ENCODE peak calls at places on chromosomes 12 and 14, in ten cellular contexts. F, H, K, G, X, O, A, Y, T and C are unnamed samples.

GRCh38 chr12:109510196-109510595 is 32.8 kb downstream of the UBE3B start:
- DNase-seq in F (no peak), H (no peak), K (no peak), G (no peak), X (no peak), O (no peak), A (no peak), Y (no peak), T (no peak), C (no peak)

GRCh38 chr12:66144796-66145754 is 14.5 kb upstream of the LLPH start:
- DNase-seq in F (no peak), H (peak), K (no peak), G (no peak), X (peak), O (no peak), A (no peak), Y (peak), T (peak), C (no peak)

GRCh38 chr12:51905507-51906438 is 1.5 kb upstream of the ACVRL1 start:
- DNase-seq in F (no peak), H (no peak), K (peak), G (no peak), X (peak), O (no peak), A (peak), Y (peak), T (no peak), C (no peak)

GRCh38 chr12:76240281-76240680 is 107.9 kb downstream of the BBS10 start:
- DNase-seq in F (no peak), H (no peak), K (no peak), G (no peak), X (no peak), O (no peak), A (no peak), Y (no peak), T (no peak), C (no peak)

GRCh38 chr12:109291531-109292341 is 17.3 kb downstream of the FOXN4 start:
- DNase-seq in F (peak), H (no peak), K (peak), G (no peak), X (peak), O (no peak), A (peak), Y (no peak), T (peak), C (no peak)

GRCh38 chr12:126747530-126748149 is 1519.3 kb upstream of the TMEM132C start:
- DNase-seq in F (peak), H (no peak), K (no peak), G (peak), X (peak), O (no peak), A (peak), Y (no peak), T (peak), C (no peak)

GRCh38 chr12:112900298-112901145 is 6.2 kb upstream of the OAS1 start:
- DNase-seq in F (no peak), H (no peak), K (no peak), G (no peak), X (peak), O (no peak), A (no peak), Y (peak), T (peak), C (peak)

GRCh38 chr12:87086118-87086891 is 830.1 kb upstream of the MGAT4C start:
- DNase-seq in F (no peak), H (no peak), K (no peak), G (no peak), X (peak), O (no peak), A (no peak), Y (peak), T (peak), C (no peak)

GRCh38 chr14:61876362-61877049 is 114.3 kb downstream of the SNAPC1 start:
- DNase-seq in F (no peak), H (no peak), K (no peak), G (no peak), X (no peak), O (no peak), A (no peak), Y (no peak), T (no peak), C (peak)

GRCh38 chr12:107635139-107635538 is 50.5 kb upstream of the PWP1 start:
- DNase-seq in F (no peak), H (no peak), K (no peak), G (no peak), X (no peak), O (no peak), A (no peak), Y (peak), T (peak), C (no peak)

GRCh38 chr12:29054790-29055663 is 94.1 kb upstream of the FAR2 start:
- DNase-seq in F (no peak), H (no peak), K (no peak), G (no peak), X (peak), O (no peak), A (no peak), Y (no peak), T (peak), C (no peak)

GRCh38 chr14:52007211-52007610 is 17.9 kb downstream of the RTRAF start:
- DNase-seq in F (no peak), H (no peak), K (no peak), G (no peak), X (no peak), O (no peak), A (no peak), Y (no peak), T (no peak), C (no peak)

GRCh38 chr14:100438678-100439592 is 115.8 kb downstream of the SLC25A47 start:
- DNase-seq in F (no peak), H (peak), K (peak), G (no peak), X (peak), O (no peak), A (no peak), Y (peak), T (peak), C (no peak)

GRCh38 chr14:97948841-97949240 is 1151.7 kb downstream of the VRK1 start:
- DNase-seq in F (no peak), H (no peak), K (no peak), G (no peak), X (no peak), O (no peak), A (no peak), Y (no peak), T (no peak), C (no peak)

GRCh38 chr14:104224516-104225281 is 86.3 kb downstream of the KIF26A start:
- DNase-seq in F (peak), H (no peak), K (peak), G (no peak), X (no peak), O (no peak), A (no peak), Y (no peak), T (no peak), C (no peak)

GRCh38 chr14:55354500-55354899 is 57.1 kb downstream of the ATG14 start:
- DNase-seq in F (no peak), H (no peak), K (no peak), G (no peak), X (peak), O (no peak), A (peak), Y (peak), T (peak), C (no peak)

DNA sequence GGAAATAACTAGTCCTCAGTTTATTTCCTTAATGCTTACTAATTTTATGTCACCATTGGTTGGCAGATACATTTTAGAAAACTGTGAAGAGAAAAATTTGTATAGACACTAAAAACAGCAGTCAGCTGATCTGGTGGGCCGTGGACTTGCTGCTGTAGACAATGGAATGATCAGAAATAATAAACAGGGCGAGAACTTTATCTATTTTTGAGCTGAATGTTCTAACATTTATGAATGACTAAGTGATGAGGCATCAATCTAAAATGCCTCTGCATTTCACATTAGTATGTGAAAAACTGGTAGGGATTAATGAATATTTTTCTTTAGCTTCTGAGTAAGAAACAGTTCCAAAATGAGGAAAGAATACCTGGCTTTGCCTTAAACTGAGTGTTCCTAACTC is 24.8 kb upstream of the PKP2 start:
- DNase-seq in F (no peak), H (no peak), K (no peak), G (no peak), X (peak), O (no peak), A (no peak), Y (no peak), T (peak), C (no peak)
- H3K4me3 ChIP-seq in F (no peak), H (no peak), K (no peak), G (no peak), X (no peak), O (no peak), A (no peak), Y (no peak), T (no peak), C (no peak)

GRCh38 chr12:3964404-3964803 is 91.2 kb upstream of the PARP11 start:
- DNase-seq in F (no peak), H (no peak), K (no peak), G (no peak), X (peak), O (no peak), A (no peak), Y (no peak), T (no peak), C (no peak)
- TF ChIP-seq CTCF in F (no peak), H (peak), K (no peak), G (peak), X (peak), O (peak), A (peak), Y (no peak), T (peak), C (peak)

GRCh38 chr12:12786371-12786715 is 884 bp downstream of the APOLD1 start:
- DNase-seq in F (no peak), H (no peak), K (no peak), G (no peak), X (peak), O (no peak), A (no peak), Y (no peak), T (no peak), C (no peak)
- H3K4me3 ChIP-seq in F (peak), H (peak), K (no peak), G (peak), X (peak), O (peak), A (peak), Y (peak), T (peak), C (peak)

GRCh38 chr14:95360828-95361227 is 41.1 kb upstream of the CLMN start:
- DNase-seq in F (no peak), H (no peak), K (no peak), G (no peak), X (no peak), O (no peak), A (no peak), Y (no peak), T (no peak), C (no peak)

GRCh38 chr14:95363468-95363954 is 43.8 kb upstream of the CLMN start:
- DNase-seq in F (no peak), H (no peak), K (no peak), G (no peak), X (no peak), O (peak), A (no peak), Y (no peak), T (no peak), C (peak)

GRCh38 chr14:95361373-95362179 is 41.9 kb upstream of the CLMN start:
- DNase-seq in F (peak), H (no peak), K (peak), G (peak), X (peak), O (no peak), A (no peak), Y (no peak), T (no peak), C (peak)

GRCh38 chr14:95362180-95362494 is 42.4 kb upstream of the CLMN start:
- DNase-seq in F (no peak), H (no peak), K (no peak), G (no peak), X (no peak), O (no peak), A (no peak), Y (no peak), T (no peak), C (no peak)

DNA sequence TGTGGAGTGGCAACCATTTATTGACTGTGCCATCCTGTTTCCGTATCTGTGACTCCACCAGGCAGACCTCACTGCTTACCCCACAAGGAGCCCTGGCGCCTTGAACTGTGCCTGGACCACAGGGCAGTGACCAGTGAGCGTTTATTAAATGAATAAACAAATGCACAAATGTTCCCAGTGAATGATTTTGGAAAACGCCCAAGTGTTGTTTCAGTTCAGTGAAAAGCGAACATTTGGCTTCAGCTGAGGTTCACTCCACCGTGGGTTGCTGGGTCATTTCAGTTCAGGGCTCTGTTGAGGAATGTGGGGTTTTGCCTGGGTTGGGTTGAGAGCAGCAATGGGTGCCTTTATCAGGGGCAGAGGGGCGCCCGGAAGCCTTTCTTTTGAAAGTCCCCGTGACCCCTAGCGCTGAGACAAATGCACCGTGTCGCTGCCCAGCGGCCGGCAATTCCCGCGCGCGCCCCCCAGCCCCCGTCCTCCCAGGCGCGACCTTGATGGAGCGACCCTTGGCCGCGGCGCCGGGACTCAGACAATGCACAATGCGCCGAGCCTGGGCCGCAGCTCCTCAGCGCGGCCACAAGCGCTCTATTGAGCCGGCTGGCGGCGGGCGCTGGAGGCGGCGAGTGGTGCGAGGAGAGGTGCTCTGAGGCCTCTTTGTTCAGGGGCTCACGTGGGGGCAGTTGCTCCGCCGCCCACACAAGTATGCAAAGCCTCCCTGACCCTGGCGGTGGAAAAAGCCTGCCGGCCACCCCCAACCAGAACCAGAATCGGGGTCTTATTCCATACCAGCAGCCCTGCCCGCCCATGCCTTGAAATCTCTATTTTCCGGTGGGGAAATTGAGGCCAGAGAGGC is 40.5 kb upstream of the CLMN start:
- DNase-seq in F (no peak), H (no peak), K (no peak), G (no peak), X (no peak), O (no peak), A (no peak), Y (no peak), T (peak), C (peak)
- TF ChIP-seq CTCF in F (no peak), H (no peak), K (no peak), G (no peak), X (no peak), O (no peak), A (no peak), Y (no peak), T (no peak), C (no peak)

GRCh38 chr12:122421815-122422737 is at the start of gene CLIP1:
- DNase-seq in F (peak), H (no peak), K (peak), G (peak), X (peak), O (no peak), A (peak), Y (peak), T (peak), C (peak)
- H3K4me3 ChIP-seq in F (peak), H (peak), K (peak), G (peak), X (peak), O (peak), A (peak), Y (peak), T (peak), C (peak)